ENCODE peak calls at places on chromosomes 16 and 17, in five cellular contexts. Y, G, V, A and M are unnamed samples.

GRCh38 chr17:68624381-68624780 is 23.2 kb upstream of the FAM20A start:
- DNase-seq in Y (no peak), G (no peak), V (no peak), A (no peak), M (no peak)

GRCh38 chr16:9827062-9827752 is 355.0 kb downstream of the GRIN2A start:
- DNase-seq in Y (no peak), G (no peak), V (no peak), A (no peak), M (no peak)

GRCh38 chr16:56776562-56776961 is 46.6 kb downstream of the NUP93 start:
- DNase-seq in Y (no peak), G (no peak), V (no peak), A (no peak), M (no peak)

GRCh38 chr16:81548901-81549546 is 104.4 kb downstream of the CMIP start:
- DNase-seq in Y (no peak), G (no peak), V (no peak), A (peak; percentile 48), M (peak; percentile 92)

GRCh38 chr17:62017912-62018311 is 47.2 kb downstream of the MED13 start:
- DNase-seq in Y (no peak), G (no peak), V (no peak), A (no peak), M (no peak)

GRCh38 chr16:54538241-54538640 is 251.7 kb upstream of the IRX3 start:
- DNase-seq in Y (no peak), G (no peak), V (no peak), A (no peak), M (no peak)

GRCh38 chr16:80971814-80972213 is 34.9 kb downstream of the CMC2 start:
- DNase-seq in Y (no peak), G (no peak), V (peak; percentile 75), A (no peak), M (no peak)

GRCh38 chr17:83199500-83200201 is 120.2 kb downstream of the METRNL start:
- DNase-seq in Y (peak; percentile 33), G (no peak), V (no peak), A (peak; percentile 33), M (no peak)

GRCh38 chr16:75026892-75027391 is 28.1 kb downstream of the ZNRF1 start:
- DNase-seq in Y (no peak), G (no peak), V (no peak), A (no peak), M (no peak)

GRCh38 chr17:6643460-6644125 is 2.7 kb downstream of the TXNDC17 start:
- DNase-seq in Y (no peak), G (no peak), V (no peak), A (no peak), M (no peak)